ENCODE peak calls at places on chromosomes 11 and 22, in seven cellular contexts. V is colonic mucosa, M is neuronal stem cell, R is endodermal cell, O is PC-3, H is GM23248, W is mammary epithelial cell. C is an unnamed sample. For H3K4me1, the result is how much of the 10 kb centered on the place peaks cover.

GRCh38 chr22:19875061-19875530 is 20.4 kb upstream of the GNB1L start:
- DNase-seq in W (no peak), O (no peak), V (peak), H (no peak), M (no peak), R (no peak), C (no peak)

GRCh38 chr22:41447435-41448188 is 1.0 kb upstream of the TOB2 start:
- DNase-seq in M (peak), H (peak), V (peak), R (peak), O (peak), W (peak), C (peak)

GRCh38 chr11:22703040-22703439 is 36.6 kb downstream of the GAS2 start:
- DNase-seq in W (peak), M (no peak), O (peak), V (peak), R (no peak), H (peak), C (peak)

GRCh38 chr22:47213571-47214230 is 451.3 kb downstream of the TBC1D22A start:
- DNase-seq in R (peak), M (no peak), H (peak), W (no peak), O (peak), V (peak), C (no peak)

GRCh38 chr11:8381871-8382396 is 118.3 kb upstream of the LMO1 start:
- DNase-seq in W (no peak), R (no peak), H (no peak), O (no peak), M (no peak), V (no peak), C (no peak)

GRCh38 chr22:44325718-44326548 is 13.2 kb upstream of the SHISAL1 start:
- DNase-seq in H (peak), M (no peak), O (peak), R (no peak), W (peak), V (no peak), C (peak)

GRCh38 chr22:42074153-42074750 is at the start of gene PHETA2:
- DNase-seq in O (no peak), W (no peak), M (no peak), V (peak), H (peak), R (peak), C (peak)

GRCh38 chr11:6012055-6012668 is 5.4 kb upstream of the OR56A4 start:
- DNase-seq in O (no peak), M (no peak), R (no peak), V (no peak), H (no peak), W (no peak), C (no peak)

GRCh38 chr11:46050065-46050464 is 71.2 kb downstream of the PHF21A start:
- DNase-seq in H (peak), W (peak), R (peak), O (peak), V (no peak), M (peak), C (peak)

GRCh38 chr11:119758291-119758690 is 29.3 kb upstream of the NECTIN1 start:
- DNase-seq in M (no peak), R (no peak), O (no peak), V (no peak), W (no peak), H (peak), C (peak)

GRCh38 chr11:1765871-1766718 is 2.4 kb upstream of the CTSD start:
- DNase-seq in W (no peak), H (no peak), O (no peak), R (peak), V (no peak), M (no peak), C (no peak)

GRCh38 chr11:130110325-130111108 is 40.8 kb downstream of the APLP2 start:
- DNase-seq in M (no peak), H (no peak), O (no peak), V (no peak), R (no peak), W (no peak), C (no peak)

GRCh38 chr11:113382121-113382520 is 5.5 kb upstream of the ANKK1 start:
- DNase-seq in W (no peak), H (no peak), V (no peak), R (no peak), O (no peak), M (no peak), C (no peak)

GRCh38 chr11:122661182-122661945 is 5.8 kb downstream of the UBASH3B start:
- DNase-seq in O (peak), H (peak), R (no peak), V (no peak), W (peak), M (peak), C (no peak)
- H3K9ac ChIP-seq in O (peak), H (no peak), R (no peak), V (no peak), W (peak), M (no peak), C (no peak)

GRCh38 chr22:36456459-36456835 is 25.0 kb downstream of the TXN2 start:
- DNase-seq in O (no peak), W (no peak), V (no peak), H (no peak), M (no peak), R (no peak), C (no peak)
- H3K4me1 ChIP-seq in O (half or more), W (under half), V (under half), H (under half), M (under half), R (under half), C (under half)

GRCh38 chr11:82792822-82793569 is 59.3 kb upstream of the FAM181B start:
- DNase-seq in V (no peak), H (no peak), O (no peak), W (no peak), M (no peak), R (no peak), C (no peak)
- H3K9ac ChIP-seq in V (no peak), H (no peak), O (no peak), W (no peak), M (no peak), R (no peak), C (no peak)

DNA sequence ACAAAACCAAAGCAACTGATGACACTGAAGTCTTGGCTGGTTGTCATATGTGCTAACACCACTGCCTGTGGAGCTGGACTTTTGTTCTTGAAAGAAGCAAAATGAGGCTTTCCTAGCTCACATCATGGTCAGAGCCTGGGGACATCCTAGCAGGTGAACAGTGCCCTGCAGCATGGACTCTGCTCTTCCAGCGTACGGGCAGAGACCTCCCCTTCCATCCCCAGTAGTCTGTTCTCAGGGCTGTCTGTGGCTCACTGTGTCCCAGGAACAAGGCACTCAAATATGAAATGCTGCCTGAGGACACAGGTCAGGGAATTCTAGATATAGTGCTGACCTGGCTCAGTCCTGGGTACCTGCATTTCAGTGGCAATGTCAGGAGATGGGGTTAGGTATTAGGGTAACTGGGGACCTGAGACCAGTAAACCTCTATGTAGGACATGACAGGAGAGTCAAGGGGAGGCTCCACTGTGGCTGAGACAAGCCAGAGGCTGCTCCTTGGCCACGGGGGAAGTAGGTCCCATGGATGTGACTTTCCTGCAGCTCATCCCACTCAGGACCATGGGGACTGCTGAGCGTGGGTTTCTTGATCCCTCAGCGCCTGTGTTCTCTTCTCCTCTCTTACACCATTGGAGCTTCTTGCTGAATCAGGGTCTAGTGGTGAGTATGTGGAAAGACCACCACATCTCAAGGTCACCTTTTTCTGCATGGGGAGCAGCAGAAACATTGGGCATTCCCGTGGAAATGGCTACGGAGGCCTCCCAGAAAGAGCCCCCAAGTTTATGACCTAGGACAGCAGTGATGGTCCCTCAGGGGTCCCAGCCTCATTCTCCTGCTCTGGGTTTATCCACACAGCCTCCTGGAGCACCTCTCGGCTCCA is 80.1 kb downstream of the ZNF280B start:
- DNase-seq in R (no peak), M (no peak), O (no peak), W (no peak), V (no peak), H (no peak), C (no peak)
- H3K4me1 ChIP-seq in R (under half), M (under half), O (under half), W (under half), V (under half), H (under half), C (under half)

GRCh38 chr11:68844376-68844775 is 2.7 kb upstream of the CPT1A start:
- DNase-seq in W (no peak), V (no peak), R (no peak), M (no peak), H (no peak), O (no peak), C (no peak)
- H3K9ac ChIP-seq in W (no peak), V (peak), R (no peak), M (no peak), H (no peak), O (peak), C (no peak)

C was measured in fibroblast of lung.